ENCODE peak calls at places on chromosomes 2 and 18, in four cellular contexts. X is sigmoid colon, S is A549, A is suprapubic skin. J is an unnamed sample.

GRCh38 chr2:71153585-71153984 is 23.2 kb downstream of the MPHOSPH10 start:
- DNase-seq in X (no peak), S (no peak), A (no peak), J (no peak)

GRCh38 chr2:128628206-128628605 is 309.5 kb upstream of the HS6ST1 start:
- DNase-seq in X (peak), S (no peak), A (peak), J (no peak)

GRCh38 chr18:24992491-24992890 is 359.5 kb downstream of the ZNF521 start:
- DNase-seq in X (no peak), S (no peak), A (no peak), J (no peak)

GRCh38 chr2:119430023-119430498 is 1.6 kb upstream of the TMEM37 start:
- DNase-seq in X (no peak), S (no peak), A (no peak), J (no peak)

GRCh38 chr2:36568533-36569246 is 29.3 kb downstream of the FEZ2 start:
- DNase-seq in X (no peak), S (peak), A (no peak), J (no peak)

GRCh38 chr2:96082211-96083063 is 33.9 kb downstream of the ADRA2B start:
- DNase-seq in X (no peak), S (no peak), A (no peak), J (peak)

GRCh38 chr2:150700731-150701130 is 213.3 kb upstream of the RND3 start:
- DNase-seq in X (no peak), S (no peak), A (no peak), J (no peak)

GRCh38 chr2:17873021-17873420 is 5.4 kb upstream of the KCNS3 start:
- DNase-seq in X (no peak), S (no peak), A (no peak), J (no peak)

GRCh38 chr2:112630268-112630667 is 15.5 kb upstream of the SLC20A1 start:
- DNase-seq in X (peak), S (no peak), A (peak), J (peak)

GRCh38 chr2:236762628-236763027 is 193.0 kb downstream of the ACKR3 start:
- DNase-seq in X (no peak), S (no peak), A (peak), J (no peak)

GRCh38 chr2:10552220-10552870 is 104.2 kb upstream of the ODC1 start:
- DNase-seq in X (no peak), S (no peak), A (no peak), J (no peak)

GRCh38 chr18:61574665-61575064 is 241.4 kb downstream of the CDH20 start:
- DNase-seq in X (no peak), S (no peak), A (no peak), J (no peak)

GRCh38 chr2:145598434-145598833 is 1078.5 kb upstream of the ZEB2 start:
- DNase-seq in X (no peak), S (no peak), A (no peak), J (no peak)

GRCh38 chr18:58359226-58360019 is 269.5 kb downstream of the ALPK2 start:
- DNase-seq in X (no peak), S (no peak), A (no peak), J (peak)

GRCh38 chr2:183229386-183229785 is 105.1 kb downstream of the NUP35 start:
- DNase-seq in X (no peak), S (no peak), A (no peak), J (no peak)

GRCh38 chr2:53913721-53914120 is 54.0 kb upstream of the GPR75 start:
- DNase-seq in X (no peak), S (no peak), A (no peak), J (no peak)

GRCh38 chr2:233905945-233906344 is 11.2 kb upstream of the TRPM8 start:
- DNase-seq in X (no peak), S (no peak), A (no peak), J (no peak)

GRCh38 chr2:197803033-197803444 is 1.4 kb upstream of the PLCL1 start:
- DNase-seq in X (no peak), S (peak), A (no peak), J (no peak)

GRCh38 chr2:180057706-180058412 is 50.8 kb upstream of the CWC22 start:
- DNase-seq in X (no peak), S (no peak), A (no peak), J (no peak)
- H3K4me3 ChIP-seq in X (no peak), S (no peak), A (no peak), J (no peak)

GRCh38 chr18:10989486-10989885 is 159.9 kb downstream of the PIEZO2 start:
- DNase-seq in X (no peak), S (no peak), A (no peak), J (no peak)
- TF ChIP-seq EP300 in X (no peak), S (no peak), A (no peak), J (no peak)

DNA sequence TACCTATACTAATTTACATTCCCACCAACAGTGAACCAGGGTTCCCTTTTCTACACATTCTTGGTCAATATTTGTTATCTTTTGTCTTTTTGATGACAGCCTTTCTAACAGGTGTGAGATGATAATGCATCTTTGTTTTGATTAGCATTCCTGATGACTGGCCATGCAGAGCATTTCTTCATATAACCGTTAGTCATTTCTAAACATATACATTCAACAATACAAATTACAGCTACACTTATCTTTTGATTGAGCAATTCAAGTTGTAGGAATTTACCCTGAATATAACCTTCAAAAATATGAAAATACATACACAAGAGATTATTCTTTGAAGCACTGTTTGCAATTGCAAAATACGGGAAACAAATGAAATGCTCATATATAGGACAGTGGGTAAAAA is 94.9 kb downstream of the TMEM131 start:
- DNase-seq in X (no peak), S (no peak), A (no peak), J (no peak)
- H3K4me3 ChIP-seq in X (no peak), S (no peak), A (no peak), J (no peak)

GRCh38 chr2:86105252-86105968 is at the start of gene POLR1A:
- DNase-seq in X (peak), S (peak), A (peak), J (peak)
- TF ChIP-seq EP300 in X (no peak), S (no peak), A (no peak), J (no peak)